ENCODE peak calls at places on chromosomes 2 and 18, in eight cellular contexts. T, P, H, L, W, V, A and M are unnamed samples.

GRCh38 chr2:45585267-45585861 is 25.7 kb downstream of the SRBD1 start:
- DNase-seq in P (peak; percentile 46), L (no peak), W (no peak), V (peak; percentile 46), H (no peak), T (peak; percentile 28), A (no peak), M (peak; percentile 46)

GRCh38 chr18:47247833-47248609 is 3.4 kb downstream of the SKOR2 start:
- DNase-seq in L (peak; percentile 37), A (no peak), V (no peak), P (no peak), H (no peak), T (no peak), W (no peak), M (no peak)

GRCh38 chr18:35949903-35950627 is 22.4 kb upstream of the RMP24 start:
- DNase-seq in L (peak; percentile 74), A (peak; percentile 32), W (peak; percentile 33), T (peak; percentile 62), V (peak; percentile 50), P (peak; percentile 56), H (no peak), M (peak; percentile 72)

GRCh38 chr2:80068068-80068467 is 236.5 kb downstream of the LRRTM1 start:
- DNase-seq in A (no peak), W (no peak), P (no peak), H (no peak), L (no peak), V (no peak), T (no peak), M (peak; percentile 76)

GRCh38 chr2:163155279-163155883 is 316.8 kb upstream of the KCNH7 start:
- DNase-seq in P (peak; percentile 24), T (peak; percentile 5), W (no peak), H (no peak), V (peak; percentile 44), A (no peak), L (peak; percentile 17), M (peak; percentile 40)

GRCh38 chr2:38549066-38549465 is 53.7 kb downstream of the HNRNPLL start:
- DNase-seq in P (no peak), V (no peak), H (no peak), T (no peak), W (no peak), A (no peak), L (no peak), M (no peak)

GRCh38 chr2:173414823-173415322 is 60.2 kb downstream of the CDCA7 start:
- DNase-seq in T (no peak), W (no peak), P (peak; percentile 75), A (no peak), V (peak; percentile 73), H (no peak), L (no peak), M (no peak)

GRCh38 chr2:100214265-100214961 is 72.0 kb upstream of the AFF3 start:
- DNase-seq in H (no peak), A (no peak), P (no peak), T (peak; percentile 15), W (no peak), V (no peak), L (no peak), M (no peak)

GRCh38 chr2:165863816-165864221 is 69.8 kb upstream of the GALNT3 start:
- DNase-seq in V (no peak), W (no peak), T (no peak), H (no peak), A (no peak), P (no peak), L (no peak), M (peak; percentile 74)

GRCh38 chr2:237156131-237156856 is 70.6 kb downstream of the COPS8 start:
- DNase-seq in A (no peak), T (no peak), V (peak; percentile 83), H (peak; percentile 9), P (peak; percentile 98), L (no peak), W (peak; percentile 60), M (no peak)

GRCh38 chr2:238108423-238109201 is 8.5 kb downstream of the ESPNL start:
- DNase-seq in V (no peak), T (no peak), P (no peak), W (no peak), A (no peak), H (no peak), L (peak; percentile 56), M (no peak)

GRCh38 chr18:59996370-59996966 is 96.7 kb downstream of the PMAIP1 start:
- DNase-seq in L (peak; percentile 39), H (no peak), T (peak; percentile 29), A (no peak), V (peak; percentile 67), P (peak; percentile 29), W (peak; percentile 23), M (no peak)